ENCODE peak calls at places on chromosomes 1 and 21, in seven cellular contexts. One of them, this sample, is unnamed.

GRCh38 chr1:1137256-1138045 is 21.6 kb upstream of the C1orf159 start:
- DNase-seq in cardiac fibroblast: no peak
- DNase-seq in RWPE2: no peak
- DNase-seq in IMR-90: no peak
- DNase-seq in GM12865: peak; percentile 75
- DNase-seq in heart right ventricle: no peak
- DNase-seq in Calu3: peak; percentile 55
- DNase-seq in this sample: peak; percentile 52

GRCh38 chr1:12714710-12715500 is 1.0 kb upstream of the AADACL3 start:
- DNase-seq in cardiac fibroblast: no peak
- DNase-seq in RWPE2: no peak
- DNase-seq in IMR-90: no peak
- DNase-seq in GM12865: no peak
- DNase-seq in heart right ventricle: no peak
- DNase-seq in Calu3: no peak
- DNase-seq in this sample: no peak

GRCh38 chr1:207418336-207418735 is 35.8 kb upstream of the CR2 start:
- DNase-seq in cardiac fibroblast: no peak
- DNase-seq in RWPE2: no peak
- DNase-seq in IMR-90: no peak
- DNase-seq in GM12865: peak; percentile 26
- DNase-seq in heart right ventricle: no peak
- DNase-seq in Calu3: no peak
- DNase-seq in this sample: no peak

GRCh38 chr1:33294071-33295010 is 26.6 kb downstream of the A3GALT2 start:
- DNase-seq in cardiac fibroblast: no peak
- DNase-seq in RWPE2: peak; percentile 36
- DNase-seq in IMR-90: no peak
- DNase-seq in GM12865: no peak
- DNase-seq in heart right ventricle: no peak
- DNase-seq in Calu3: no peak
- DNase-seq in this sample: no peak

GRCh38 chr21:34282223-34282622 is 81.6 kb upstream of the KCNE2 start:
- DNase-seq in cardiac fibroblast: peak; percentile 50
- DNase-seq in RWPE2: no peak
- DNase-seq in IMR-90: peak; percentile 13
- DNase-seq in GM12865: peak; percentile 7
- DNase-seq in heart right ventricle: no peak
- DNase-seq in Calu3: no peak
- DNase-seq in this sample: no peak

GRCh38 chr21:29125979-29126378 is 4.5 kb upstream of the MAP3K7CL start:
- DNase-seq in cardiac fibroblast: no peak
- DNase-seq in RWPE2: no peak
- DNase-seq in IMR-90: no peak
- DNase-seq in GM12865: no peak
- DNase-seq in heart right ventricle: no peak
- DNase-seq in Calu3: no peak
- DNase-seq in this sample: no peak

GRCh38 chr1:110687244-110687643 is 12.5 kb upstream of the KCNA3 start:
- DNase-seq in cardiac fibroblast: peak; percentile 64
- DNase-seq in RWPE2: no peak
- DNase-seq in IMR-90: peak; percentile 60
- DNase-seq in GM12865: no peak
- DNase-seq in heart right ventricle: no peak
- DNase-seq in Calu3: no peak
- DNase-seq in this sample: no peak

GRCh38 chr1:66434096-66434495 is 99.9 kb upstream of the SGIP1 start:
- DNase-seq in cardiac fibroblast: peak; percentile 12
- DNase-seq in RWPE2: no peak
- DNase-seq in IMR-90: peak; percentile 81
- DNase-seq in GM12865: no peak
- DNase-seq in heart right ventricle: no peak
- DNase-seq in Calu3: no peak
- DNase-seq in this sample: peak; percentile 2

GRCh38 chr1:84143796-84144565 is at the start of gene PRKACB:
- DNase-seq in cardiac fibroblast: peak; percentile 62
- DNase-seq in RWPE2: no peak
- DNase-seq in IMR-90: peak; percentile 62
- DNase-seq in GM12865: peak; percentile 53
- DNase-seq in heart right ventricle: no peak
- DNase-seq in Calu3: no peak
- DNase-seq in this sample: peak; percentile 75

GRCh38 chr1:116476321-116476720 is 94.5 kb downstream of the CD58 start:
- DNase-seq in cardiac fibroblast: no peak
- DNase-seq in RWPE2: no peak
- DNase-seq in IMR-90: no peak
- DNase-seq in GM12865: no peak
- DNase-seq in heart right ventricle: no peak
- DNase-seq in Calu3: no peak
- DNase-seq in this sample: no peak

GRCh38 chr1:153587314-153587713 is 21.7 kb upstream of the S100A2 start:
- DNase-seq in cardiac fibroblast: no peak
- DNase-seq in RWPE2: no peak
- DNase-seq in IMR-90: no peak
- DNase-seq in GM12865: no peak
- DNase-seq in heart right ventricle: no peak
- DNase-seq in Calu3: no peak
- DNase-seq in this sample: no peak

GRCh38 chr1:175152006-175152652 is 40.4 kb downstream of the KIAA0040 start:
- DNase-seq in cardiac fibroblast: peak; percentile 49
- DNase-seq in RWPE2: no peak
- DNase-seq in IMR-90: peak; percentile 22
- DNase-seq in GM12865: peak; percentile 73
- DNase-seq in heart right ventricle: peak; percentile 50
- DNase-seq in Calu3: peak; percentile 80
- DNase-seq in this sample: peak; percentile 68

GRCh38 chr1:101365186-101365585 is 128.4 kb downstream of the S1PR1 start:
- DNase-seq in cardiac fibroblast: peak; percentile 36
- DNase-seq in RWPE2: no peak
- DNase-seq in IMR-90: peak; percentile 54
- DNase-seq in GM12865: no peak
- DNase-seq in heart right ventricle: no peak
- DNase-seq in Calu3: no peak
- DNase-seq in this sample: no peak

GRCh38 chr1:65825736-65826135 is 33.0 kb downstream of the PDE4B start:
- DNase-seq in cardiac fibroblast: peak; percentile 79
- DNase-seq in RWPE2: no peak
- DNase-seq in IMR-90: peak; percentile 89
- DNase-seq in GM12865: no peak
- DNase-seq in heart right ventricle: no peak
- DNase-seq in Calu3: no peak
- DNase-seq in this sample: no peak

DNA sequence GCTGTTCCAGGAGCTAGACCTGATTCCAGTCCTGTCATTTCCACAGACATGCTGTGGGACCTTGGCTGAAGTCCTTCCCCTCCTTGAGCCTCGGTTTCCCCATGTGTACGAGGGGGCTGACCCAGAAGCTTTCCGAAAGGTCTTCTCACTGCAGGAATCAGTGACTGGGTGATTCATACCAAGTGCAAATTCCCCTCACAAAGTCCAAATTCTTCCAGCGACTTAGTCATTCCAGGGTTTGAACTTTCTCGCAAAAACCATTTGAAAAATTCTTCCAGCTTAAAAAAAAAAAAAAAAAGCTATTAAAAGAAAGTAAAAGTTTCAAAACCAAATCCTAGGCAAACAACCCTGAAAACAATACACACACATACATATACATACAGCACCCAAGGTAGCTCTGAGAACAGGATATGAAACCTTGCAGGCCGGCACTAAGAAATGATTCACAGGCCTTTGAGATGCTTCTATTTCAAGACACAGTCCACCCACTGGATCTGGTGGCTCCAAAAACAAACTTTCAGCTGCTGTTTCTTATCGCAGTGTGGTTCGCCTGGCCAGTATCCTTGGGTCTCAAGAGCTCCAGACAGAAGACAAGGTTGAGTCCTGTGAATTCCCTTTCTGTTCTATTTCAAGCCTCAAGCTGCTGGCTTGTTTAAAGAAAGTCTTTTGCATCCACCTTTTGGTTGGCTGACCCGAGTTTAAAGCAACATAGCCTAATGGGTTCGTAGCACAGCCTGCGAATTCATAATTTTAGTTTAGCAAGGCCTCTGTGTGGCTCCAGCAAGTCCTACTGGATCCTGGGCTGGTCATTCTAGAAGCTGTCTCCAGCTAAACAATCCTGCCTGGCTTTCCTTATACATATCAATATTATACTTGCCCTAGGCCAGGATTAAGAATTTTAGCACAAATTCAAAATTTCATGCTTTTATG is 18.0 kb upstream of the ID3 start:
- DNase-seq in cardiac fibroblast: peak; percentile 95
- DNase-seq in RWPE2: no peak
- DNase-seq in IMR-90: peak; percentile 95
- DNase-seq in GM12865: peak; percentile 96
- DNase-seq in heart right ventricle: peak; percentile 72
- DNase-seq in Calu3: peak; percentile 18
- DNase-seq in this sample: peak; percentile 90
- TF ChIP-seq CTCF in cardiac fibroblast: no peak
- TF ChIP-seq CTCF in RWPE2: no peak
- TF ChIP-seq CTCF in IMR-90: no peak
- TF ChIP-seq CTCF in GM12865: no peak
- TF ChIP-seq CTCF in heart right ventricle: no peak
- TF ChIP-seq CTCF in Calu3: no peak
- TF ChIP-seq CTCF in this sample: no peak

GRCh38 chr1:229227298-229227919 is 43.5 kb upstream of the RAB4A start:
- DNase-seq in cardiac fibroblast: peak; percentile 75
- DNase-seq in RWPE2: no peak
- DNase-seq in IMR-90: peak; percentile 61
- DNase-seq in GM12865: peak; percentile 73
- DNase-seq in heart right ventricle: peak; percentile 73
- DNase-seq in Calu3: peak; percentile 92
- DNase-seq in this sample: peak; percentile 77

GRCh38 chr1:229223498-229223897 is 47.4 kb upstream of the RAB4A start:
- DNase-seq in cardiac fibroblast: no peak
- DNase-seq in RWPE2: no peak
- DNase-seq in IMR-90: no peak
- DNase-seq in GM12865: no peak
- DNase-seq in heart right ventricle: no peak
- DNase-seq in Calu3: peak; percentile 48
- DNase-seq in this sample: no peak

GRCh38 chr1:229228522-229228921 is 42.4 kb upstream of the RAB4A start:
- DNase-seq in cardiac fibroblast: no peak
- DNase-seq in RWPE2: no peak
- DNase-seq in IMR-90: no peak
- DNase-seq in GM12865: no peak
- DNase-seq in heart right ventricle: no peak
- DNase-seq in Calu3: no peak
- DNase-seq in this sample: no peak

GRCh38 chr1:229224308-229224707 is 46.6 kb upstream of the RAB4A start:
- DNase-seq in cardiac fibroblast: no peak
- DNase-seq in RWPE2: no peak
- DNase-seq in IMR-90: peak; percentile 48
- DNase-seq in GM12865: no peak
- DNase-seq in heart right ventricle: no peak
- DNase-seq in Calu3: no peak
- DNase-seq in this sample: no peak

GRCh38 chr1:229225331-229225782 is 45.6 kb upstream of the RAB4A start:
- DNase-seq in cardiac fibroblast: no peak
- DNase-seq in RWPE2: peak; percentile 65
- DNase-seq in IMR-90: no peak
- DNase-seq in GM12865: no peak
- DNase-seq in heart right ventricle: no peak
- DNase-seq in Calu3: peak; percentile 31
- DNase-seq in this sample: no peak
- TF ChIP-seq CTCF in cardiac fibroblast: no peak
- TF ChIP-seq CTCF in RWPE2: no peak
- TF ChIP-seq CTCF in IMR-90: no peak
- TF ChIP-seq CTCF in GM12865: no peak
- TF ChIP-seq CTCF in heart right ventricle: no peak
- TF ChIP-seq CTCF in Calu3: no peak
- TF ChIP-seq CTCF in this sample: no peak

DNA sequence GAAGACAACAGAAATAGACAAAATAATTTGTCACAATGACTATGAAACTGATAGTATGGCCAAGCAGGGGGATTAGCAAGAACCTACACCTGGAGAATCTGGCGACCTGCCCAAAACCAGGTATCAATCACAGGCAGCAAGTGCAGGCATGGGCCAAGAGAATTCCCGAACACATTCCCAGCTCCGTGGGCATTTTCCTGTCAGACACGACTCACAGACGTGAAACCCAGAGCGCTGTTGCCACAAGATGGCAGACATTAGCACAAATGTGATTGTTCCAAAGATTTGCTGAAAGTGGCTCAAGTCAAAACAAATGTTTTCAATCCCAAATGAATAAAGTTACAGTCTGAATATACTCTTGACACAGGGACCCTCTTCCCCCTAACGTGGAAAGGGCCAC is 36.8 kb downstream of the HLCS start:
- DNase-seq in cardiac fibroblast: no peak
- DNase-seq in RWPE2: peak; percentile 76
- DNase-seq in IMR-90: peak; percentile 49
- DNase-seq in GM12865: no peak
- DNase-seq in heart right ventricle: no peak
- DNase-seq in Calu3: no peak
- DNase-seq in this sample: peak; percentile 48
- TF ChIP-seq CTCF in cardiac fibroblast: no peak
- TF ChIP-seq CTCF in RWPE2: peak; percentile 57
- TF ChIP-seq CTCF in IMR-90: peak; percentile 35
- TF ChIP-seq CTCF in GM12865: no peak
- TF ChIP-seq CTCF in heart right ventricle: no peak
- TF ChIP-seq CTCF in Calu3: no peak
- TF ChIP-seq CTCF in this sample: peak; percentile 32

GRCh38 chr1:43930168-43930948 is 3.2 kb upstream of the ARTN start:
- DNase-seq in cardiac fibroblast: no peak
- DNase-seq in RWPE2: no peak
- DNase-seq in IMR-90: no peak
- DNase-seq in GM12865: peak; percentile 32
- DNase-seq in heart right ventricle: no peak
- DNase-seq in Calu3: peak; percentile 39
- DNase-seq in this sample: peak; percentile 24
- TF ChIP-seq CTCF in cardiac fibroblast: peak; percentile 27
- TF ChIP-seq CTCF in RWPE2: peak; percentile 57
- TF ChIP-seq CTCF in IMR-90: peak; percentile 19
- TF ChIP-seq CTCF in GM12865: peak; percentile 52
- TF ChIP-seq CTCF in heart right ventricle: peak; percentile 9
- TF ChIP-seq CTCF in Calu3: peak; percentile 43
- TF ChIP-seq CTCF in this sample: peak; percentile 57

This sample was measured in MM.1S.